ENCODE peak calls at places on chromosomes 2 and 18, in eight cellular contexts. P is skeletal muscle cell; R is activated CD4-positive, alpha-beta T cell treated with anti-CD3 and anti-CD28 coated beads, Interleukin-2, amount 10 ng/mL, durations not matched to agents 7 days and 5 days; L is adipocyte; X is choroid plexus epithelial cell; O is RWPE2; H is ELR; F is stimulated activated CD4-positive, alpha-beta T cell treated with anti-CD3 and anti-CD28 coated beads, Interleukin-2, amount 100 ng/mL, for 48 hours. J is an unnamed sample.

GRCh38 chr18:9321709-9322108 is 12.9 kb upstream of the TWSG1 start:
- DNase-seq in L (no peak), H (no peak), R (no peak), O (no peak), P (no peak), X (peak), F (no peak), J (no peak)

GRCh38 chr2:27496357-27497287 is at the start of gene GCKR:
- DNase-seq in P (no peak), L (peak), O (no peak), H (peak), R (no peak), X (peak), F (no peak), J (no peak)

GRCh38 chr18:457533-457932 is 43.0 kb downstream of the COLEC12 start:
- DNase-seq in P (peak), H (no peak), F (no peak), L (no peak), X (peak), O (no peak), R (no peak), J (peak)

GRCh38 chr2:182949572-182950189 is 83.2 kb upstream of the FRZB start:
- DNase-seq in O (no peak), X (peak), R (no peak), P (no peak), H (peak), L (no peak), F (no peak), J (peak)

GRCh38 chr2:216768908-216769401 is 73.6 kb upstream of the IGFBP5 start:
- DNase-seq in O (no peak), X (no peak), R (no peak), H (no peak), F (no peak), P (no peak), L (no peak), J (no peak)

GRCh38 chr2:234137400-234138014 is 87.0 kb downstream of the SPP2 start:
- DNase-seq in X (peak), L (peak), P (no peak), F (no peak), R (no peak), O (no peak), H (peak), J (no peak)

GRCh38 chr2:182248362-182248761 is 178.5 kb downstream of the PDE1A start:
- DNase-seq in F (no peak), X (no peak), L (no peak), O (no peak), P (no peak), R (no peak), H (no peak), J (no peak)

GRCh38 chr2:106126705-106127281 is 67.3 kb downstream of the UXS1 start:
- DNase-seq in X (no peak), O (no peak), F (no peak), L (no peak), R (no peak), P (no peak), H (no peak), J (no peak)

GRCh38 chr2:138112536-138112935 is 148.3 kb downstream of the HNMT start:
- DNase-seq in H (no peak), F (no peak), P (no peak), O (no peak), L (no peak), R (no peak), X (peak), J (peak)

GRCh38 chr18:62372156-62372555 is 47.0 kb downstream of the TNFRSF11A start:
- DNase-seq in R (no peak), L (no peak), F (no peak), O (no peak), P (no peak), H (no peak), X (no peak), J (no peak)

GRCh38 chr2:16173893-16174692 is 233.7 kb downstream of the MYCN start:
- DNase-seq in L (no peak), F (no peak), X (no peak), P (no peak), H (no peak), R (no peak), O (no peak), J (no peak)

GRCh38 chr2:25314514-25315315 is 27.0 kb downstream of the DNMT3A start:
- DNase-seq in L (peak), R (peak), F (peak), H (no peak), P (no peak), X (no peak), O (no peak), J (peak)

GRCh38 chr2:80489718-80490117 is 185.2 kb upstream of the LRRTM1 start:
- DNase-seq in H (peak), O (no peak), L (peak), F (no peak), R (no peak), P (peak), X (peak), J (peak)

GRCh38 chr2:84165256-84165655 is 293.8 kb downstream of the SUCLG1 start:
- DNase-seq in F (no peak), R (no peak), P (no peak), O (no peak), X (no peak), L (no peak), H (no peak), J (no peak)